ENCODE peak calls at places on chromosomes 6 and 20, in six cellular contexts. One of them, this sample, is unnamed.

GRCh38 chr6:127547215-127547614 is 28.1 kb upstream of the MTCL3 start:
- DNase-seq in spleen: no peak
- DNase-seq in body of pancreas: no peak
- DNase-seq in NB4: peak
- DNase-seq in IMR-90: no peak
- DNase-seq in testis: no peak
- DNase-seq in this sample: no peak

GRCh38 chr6:4258733-4259132 is 123.4 kb upstream of the ECI2 start:
- DNase-seq in spleen: no peak
- DNase-seq in body of pancreas: no peak
- DNase-seq in NB4: no peak
- DNase-seq in IMR-90: no peak
- DNase-seq in testis: no peak
- DNase-seq in this sample: no peak

GRCh38 chr6:67121115-67121514 is 1414.1 kb upstream of the EYS start:
- DNase-seq in spleen: no peak
- DNase-seq in body of pancreas: no peak
- DNase-seq in NB4: no peak
- DNase-seq in IMR-90: no peak
- DNase-seq in testis: no peak
- DNase-seq in this sample: no peak

GRCh38 chr6:143276436-143276835 is 174.1 kb downstream of the ADAT2 start:
- DNase-seq in spleen: no peak
- DNase-seq in body of pancreas: no peak
- DNase-seq in NB4: peak
- DNase-seq in IMR-90: no peak
- DNase-seq in testis: no peak
- DNase-seq in this sample: no peak

GRCh38 chr6:44011350-44011925 is 115.8 kb downstream of the MRPL14 start:
- DNase-seq in spleen: no peak
- DNase-seq in body of pancreas: no peak
- DNase-seq in NB4: no peak
- DNase-seq in IMR-90: no peak
- DNase-seq in testis: no peak
- DNase-seq in this sample: peak

GRCh38 chr6:36967301-36967700 is 12.8 kb downstream of the PI16 start:
- DNase-seq in spleen: peak
- DNase-seq in body of pancreas: no peak
- DNase-seq in NB4: no peak
- DNase-seq in IMR-90: no peak
- DNase-seq in testis: no peak
- DNase-seq in this sample: no peak

GRCh38 chr6:69421986-69422385 is 374.8 kb downstream of the LMBRD1 start:
- DNase-seq in spleen: no peak
- DNase-seq in body of pancreas: no peak
- DNase-seq in NB4: no peak
- DNase-seq in IMR-90: no peak
- DNase-seq in testis: no peak
- DNase-seq in this sample: no peak

GRCh38 chr6:89452269-89452668 is 19.3 kb downstream of the ANKRD6 start:
- DNase-seq in spleen: no peak
- DNase-seq in body of pancreas: no peak
- DNase-seq in NB4: no peak
- DNase-seq in IMR-90: no peak
- DNase-seq in testis: no peak
- DNase-seq in this sample: no peak

GRCh38 chr20:4812216-4812615 is 90.5 kb downstream of the PRND start:
- DNase-seq in spleen: no peak
- DNase-seq in body of pancreas: no peak
- DNase-seq in NB4: no peak
- DNase-seq in IMR-90: no peak
- DNase-seq in testis: no peak
- DNase-seq in this sample: no peak

GRCh38 chr20:54257090-54257816 is 49.4 kb downstream of the PFDN4 start:
- DNase-seq in spleen: no peak
- DNase-seq in body of pancreas: no peak
- DNase-seq in NB4: no peak
- DNase-seq in IMR-90: peak
- DNase-seq in testis: no peak
- DNase-seq in this sample: no peak

GRCh38 chr6:107443904-107444267 is 15.5 kb downstream of the PDSS2 start:
- DNase-seq in spleen: no peak
- DNase-seq in body of pancreas: no peak
- DNase-seq in NB4: no peak
- DNase-seq in IMR-90: no peak
- DNase-seq in testis: no peak
- DNase-seq in this sample: no peak

GRCh38 chr6:9467746-9468145 is 947.1 kb downstream of the TFAP2A start:
- DNase-seq in spleen: no peak
- DNase-seq in body of pancreas: no peak
- DNase-seq in NB4: no peak
- DNase-seq in IMR-90: peak
- DNase-seq in testis: no peak
- DNase-seq in this sample: no peak

GRCh38 chr6:158849899-158850806 is 31.0 kb upstream of the EZR start:
- DNase-seq in spleen: no peak
- DNase-seq in body of pancreas: peak
- DNase-seq in NB4: peak
- DNase-seq in IMR-90: peak
- DNase-seq in testis: no peak
- DNase-seq in this sample: no peak

GRCh38 chr6:127459231-127459641 is at the start of gene KIAA0408:
- DNase-seq in spleen: no peak
- DNase-seq in body of pancreas: peak
- DNase-seq in NB4: peak
- DNase-seq in IMR-90: peak
- DNase-seq in testis: peak
- DNase-seq in this sample: peak

GRCh38 chr6:40369891-40370290 is 217.3 kb downstream of the LRFN2 start:
- DNase-seq in spleen: no peak
- DNase-seq in body of pancreas: no peak
- DNase-seq in NB4: no peak
- DNase-seq in IMR-90: no peak
- DNase-seq in testis: no peak
- DNase-seq in this sample: no peak

GRCh38 chr6:166592818-166593217 is 6.3 kb upstream of the RAMACL start:
- DNase-seq in spleen: no peak
- DNase-seq in body of pancreas: no peak
- DNase-seq in NB4: peak
- DNase-seq in IMR-90: peak
- DNase-seq in testis: no peak
- DNase-seq in this sample: no peak

GRCh38 chr6:39314273-39314790 is at the start of gene KCNK17:
- DNase-seq in spleen: no peak
- DNase-seq in body of pancreas: no peak
- DNase-seq in NB4: peak
- DNase-seq in IMR-90: no peak
- DNase-seq in testis: no peak
- DNase-seq in this sample: no peak

GRCh38 chr20:14067631-14068030 is 72.3 kb downstream of the MACROD2 start:
- DNase-seq in spleen: no peak
- DNase-seq in body of pancreas: no peak
- DNase-seq in NB4: no peak
- DNase-seq in IMR-90: no peak
- DNase-seq in testis: no peak
- DNase-seq in this sample: no peak

GRCh38 chr6:153994004-153994403 is 45.0 kb upstream of the OPRM1 start:
- DNase-seq in spleen: no peak
- DNase-seq in body of pancreas: no peak
- DNase-seq in NB4: no peak
- DNase-seq in IMR-90: no peak
- DNase-seq in testis: no peak
- DNase-seq in this sample: no peak

GRCh38 chr6:119241124-119241491 is 108.5 kb downstream of the MAN1A1 start:
- DNase-seq in spleen: no peak
- DNase-seq in body of pancreas: no peak
- DNase-seq in NB4: no peak
- DNase-seq in IMR-90: peak
- DNase-seq in testis: peak
- DNase-seq in this sample: peak

GRCh38 chr6:46221221-46221793 is 50.5 kb upstream of the ENPP5 start:
- DNase-seq in spleen: no peak
- DNase-seq in body of pancreas: no peak
- DNase-seq in NB4: peak
- DNase-seq in IMR-90: peak
- DNase-seq in testis: no peak
- DNase-seq in this sample: no peak

GRCh38 chr20:39885975-39886649 is 802.9 kb downstream of the MAFB start:
- DNase-seq in spleen: no peak
- DNase-seq in body of pancreas: peak
- DNase-seq in NB4: peak
- DNase-seq in IMR-90: peak
- DNase-seq in testis: peak
- DNase-seq in this sample: peak

GRCh38 chr20:39886650-39887190 is 802.3 kb downstream of the MAFB start:
- DNase-seq in spleen: no peak
- DNase-seq in body of pancreas: no peak
- DNase-seq in NB4: peak
- DNase-seq in IMR-90: no peak
- DNase-seq in testis: peak
- DNase-seq in this sample: peak

GRCh38 chr20:39893013-39893685 is 795.9 kb downstream of the MAFB start:
- DNase-seq in spleen: no peak
- DNase-seq in body of pancreas: no peak
- DNase-seq in NB4: no peak
- DNase-seq in IMR-90: peak
- DNase-seq in testis: no peak
- DNase-seq in this sample: no peak

GRCh38 chr20:39888310-39888709 is 800.7 kb downstream of the MAFB start:
- DNase-seq in spleen: no peak
- DNase-seq in body of pancreas: no peak
- DNase-seq in NB4: no peak
- DNase-seq in IMR-90: no peak
- DNase-seq in testis: no peak
- DNase-seq in this sample: no peak

DNA sequence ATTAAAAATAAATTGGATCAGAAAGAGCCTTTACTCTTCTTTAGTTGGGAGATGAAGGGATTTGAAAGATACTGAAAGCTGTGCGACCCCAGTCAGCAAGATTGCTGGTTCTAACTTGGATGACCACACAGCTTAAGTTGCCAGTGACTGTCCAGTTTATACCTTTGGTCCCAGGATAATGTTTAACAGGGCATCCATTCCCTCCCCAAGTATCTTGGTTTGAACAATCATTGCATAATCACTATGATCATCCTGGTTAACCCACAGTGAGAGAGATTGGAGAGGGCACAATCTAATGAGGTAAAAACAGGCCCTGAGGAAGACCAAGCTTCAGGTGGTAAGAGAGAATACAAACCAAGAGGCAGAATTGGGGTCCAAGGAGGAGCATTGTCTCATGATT is 798.3 kb downstream of the MAFB start:
- DNase-seq in spleen: no peak
- DNase-seq in body of pancreas: no peak
- DNase-seq in NB4: no peak
- DNase-seq in IMR-90: no peak
- DNase-seq in testis: no peak
- DNase-seq in this sample: no peak
- H3K4me3 ChIP-seq in spleen: no peak
- H3K4me3 ChIP-seq in body of pancreas: no peak
- H3K4me3 ChIP-seq in NB4: no peak
- H3K4me3 ChIP-seq in IMR-90: no peak
- H3K4me3 ChIP-seq in testis: no peak
- H3K4me3 ChIP-seq in this sample: no peak

DNA sequence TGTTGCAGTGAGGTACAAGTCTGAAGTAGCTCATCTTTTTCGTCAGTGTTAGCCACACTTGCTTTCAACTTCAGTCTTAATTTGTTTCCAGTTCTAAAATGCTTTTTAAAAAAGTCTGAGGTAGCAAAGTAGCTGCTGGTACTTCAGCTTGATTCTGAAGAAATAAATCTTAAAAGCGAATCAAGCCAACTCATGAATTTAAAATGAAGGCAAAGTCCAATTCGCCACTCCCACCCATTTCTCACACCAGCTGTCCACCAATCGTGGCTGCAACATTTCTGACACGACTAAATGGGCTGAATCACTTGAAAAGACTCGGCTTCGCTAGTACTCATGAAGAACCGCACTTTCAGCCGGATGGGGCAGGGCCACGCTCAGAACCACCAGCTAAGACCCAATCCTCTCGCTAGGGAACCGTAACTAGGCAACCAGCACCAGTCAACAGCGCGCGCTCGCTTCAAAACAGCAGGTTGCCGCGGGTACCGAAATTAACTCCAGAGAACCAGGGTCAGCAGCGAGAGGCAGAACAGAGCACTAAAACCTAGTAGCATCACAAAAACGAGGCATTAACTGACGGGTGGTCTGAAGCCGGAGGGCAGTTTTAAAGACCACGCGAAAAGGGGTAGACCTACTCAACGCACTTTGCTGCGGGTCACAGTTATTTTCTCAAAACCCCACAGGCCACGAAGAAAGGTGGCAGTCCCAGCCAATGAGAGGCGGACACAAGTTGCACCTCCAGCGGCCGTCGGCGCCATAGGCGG is 900 bp downstream of the BCLAF1 start:
- DNase-seq in spleen: peak
- DNase-seq in body of pancreas: peak
- DNase-seq in NB4: peak
- DNase-seq in IMR-90: peak
- DNase-seq in testis: peak
- DNase-seq in this sample: peak
- TF ChIP-seq POLR2A in spleen: no peak
- TF ChIP-seq POLR2A in body of pancreas: no peak
- TF ChIP-seq POLR2A in NB4: no peak
- TF ChIP-seq POLR2A in IMR-90: peak
- TF ChIP-seq POLR2A in testis: no peak
- TF ChIP-seq POLR2A in this sample: no peak

GRCh38 chr20:64261138-64261537 is 5.6 kb downstream of the PCMTD2 start:
- DNase-seq in spleen: no peak
- DNase-seq in body of pancreas: no peak
- DNase-seq in NB4: no peak
- DNase-seq in IMR-90: peak
- DNase-seq in testis: peak
- DNase-seq in this sample: peak
- H3K4me3 ChIP-seq in spleen: no peak
- H3K4me3 ChIP-seq in body of pancreas: no peak
- H3K4me3 ChIP-seq in NB4: no peak
- H3K4me3 ChIP-seq in IMR-90: no peak
- H3K4me3 ChIP-seq in testis: no peak
- H3K4me3 ChIP-seq in this sample: no peak

GRCh38 chr6:133953634-133954415 is 801 bp downstream of the TBPL1 start:
- DNase-seq in spleen: no peak
- DNase-seq in body of pancreas: no peak
- DNase-seq in NB4: peak
- DNase-seq in IMR-90: no peak
- DNase-seq in testis: no peak
- DNase-seq in this sample: no peak

GRCh38 chr6:133955136-133955576 is 2.1 kb downstream of the TBPL1 start:
- DNase-seq in spleen: no peak
- DNase-seq in body of pancreas: no peak
- DNase-seq in NB4: no peak
- DNase-seq in IMR-90: no peak
- DNase-seq in testis: no peak
- DNase-seq in this sample: no peak

GRCh38 chr6:133951881-133952814 is 876 bp upstream of the TBPL1 start:
- DNase-seq in spleen: peak
- DNase-seq in body of pancreas: peak
- DNase-seq in NB4: peak
- DNase-seq in IMR-90: peak
- DNase-seq in testis: peak
- DNase-seq in this sample: peak

GRCh38 chr6:133951227-133951626 is 1.8 kb upstream of the TBPL1 start:
- DNase-seq in spleen: no peak
- DNase-seq in body of pancreas: no peak
- DNase-seq in NB4: no peak
- DNase-seq in IMR-90: no peak
- DNase-seq in testis: no peak
- DNase-seq in this sample: no peak

GRCh38 chr6:133952815-133953633 is at the start of gene TBPL1:
- DNase-seq in spleen: peak
- DNase-seq in body of pancreas: peak
- DNase-seq in NB4: peak
- DNase-seq in IMR-90: peak
- DNase-seq in testis: peak
- DNase-seq in this sample: peak
- TF ChIP-seq POLR2A in spleen: no peak
- TF ChIP-seq POLR2A in body of pancreas: peak
- TF ChIP-seq POLR2A in NB4: peak
- TF ChIP-seq POLR2A in IMR-90: peak
- TF ChIP-seq POLR2A in testis: no peak
- TF ChIP-seq POLR2A in this sample: peak

This sample was measured in sigmoid colon.